ENCODE peak calls at places on chromosomes 6 and 20, in nine cellular contexts. One of them, this sample, is unnamed.

GRCh38 chr6:129312865-129313264 is 397.1 kb downstream of the ARHGAP18 start:
- DNase-seq in neural crest cell: no peak
- DNase-seq in PC-9: peak
- DNase-seq in esophagus squamous epithelium: no peak
- DNase-seq in cardiac muscle cell: no peak
- DNase-seq in progenitor cell of endocrine pancreas: no peak
- DNase-seq in upper lobe of left lung: no peak
- DNase-seq in Calu3: peak
- DNase-seq in GM13977: no peak
- DNase-seq in this sample: no peak

GRCh38 chr6:144718431-144718830 is 433.3 kb downstream of the UTRN start:
- DNase-seq in cardiac muscle cell: no peak
- DNase-seq in upper lobe of left lung: no peak
- DNase-seq in esophagus squamous epithelium: no peak
- DNase-seq in Calu3: no peak
- DNase-seq in progenitor cell of endocrine pancreas: no peak
- DNase-seq in PC-9: no peak
- DNase-seq in neural crest cell: no peak
- DNase-seq in GM13977: no peak
- DNase-seq in this sample: no peak

GRCh38 chr20:37823276-37823980 is 79.5 kb upstream of the VSTM2L start:
- DNase-seq in esophagus squamous epithelium: no peak
- DNase-seq in Calu3: peak
- DNase-seq in progenitor cell of endocrine pancreas: no peak
- DNase-seq in PC-9: peak
- DNase-seq in cardiac muscle cell: no peak
- DNase-seq in neural crest cell: no peak
- DNase-seq in GM13977: peak
- DNase-seq in upper lobe of left lung: no peak
- DNase-seq in this sample: no peak

GRCh38 chr20:48502016-48502415 is 325.8 kb downstream of the PREX1 start:
- DNase-seq in Calu3: no peak
- DNase-seq in neural crest cell: no peak
- DNase-seq in upper lobe of left lung: no peak
- DNase-seq in progenitor cell of endocrine pancreas: no peak
- DNase-seq in esophagus squamous epithelium: no peak
- DNase-seq in GM13977: no peak
- DNase-seq in PC-9: no peak
- DNase-seq in cardiac muscle cell: no peak
- DNase-seq in this sample: no peak

GRCh38 chr6:6927437-6928361 is 180.1 kb upstream of the RREB1 start:
- DNase-seq in Calu3: no peak
- DNase-seq in esophagus squamous epithelium: no peak
- DNase-seq in GM13977: no peak
- DNase-seq in neural crest cell: no peak
- DNase-seq in upper lobe of left lung: peak
- DNase-seq in progenitor cell of endocrine pancreas: no peak
- DNase-seq in PC-9: peak
- DNase-seq in cardiac muscle cell: peak
- DNase-seq in this sample: no peak

GRCh38 chr6:32792901-32793400 is 23.9 kb downstream of the HLA-DOB start:
- DNase-seq in progenitor cell of endocrine pancreas: no peak
- DNase-seq in neural crest cell: no peak
- DNase-seq in upper lobe of left lung: no peak
- DNase-seq in esophagus squamous epithelium: no peak
- DNase-seq in PC-9: no peak
- DNase-seq in GM13977: no peak
- DNase-seq in Calu3: no peak
- DNase-seq in cardiac muscle cell: no peak
- DNase-seq in this sample: no peak

GRCh38 chr6:17439243-17439993 is 46.0 kb downstream of the CAP2 start:
- DNase-seq in esophagus squamous epithelium: no peak
- DNase-seq in neural crest cell: no peak
- DNase-seq in cardiac muscle cell: no peak
- DNase-seq in Calu3: no peak
- DNase-seq in GM13977: no peak
- DNase-seq in upper lobe of left lung: no peak
- DNase-seq in PC-9: no peak
- DNase-seq in progenitor cell of endocrine pancreas: no peak
- DNase-seq in this sample: no peak

GRCh38 chr6:47414517-47415167 is 62.9 kb upstream of the CD2AP start:
- DNase-seq in esophagus squamous epithelium: no peak
- DNase-seq in PC-9: peak
- DNase-seq in neural crest cell: no peak
- DNase-seq in GM13977: peak
- DNase-seq in cardiac muscle cell: no peak
- DNase-seq in upper lobe of left lung: no peak
- DNase-seq in Calu3: no peak
- DNase-seq in progenitor cell of endocrine pancreas: no peak
- DNase-seq in this sample: peak

GRCh38 chr6:166466178-166467122 is 83.7 kb upstream of the MPC1 start:
- DNase-seq in GM13977: no peak
- DNase-seq in PC-9: peak
- DNase-seq in progenitor cell of endocrine pancreas: no peak
- DNase-seq in neural crest cell: no peak
- DNase-seq in Calu3: no peak
- DNase-seq in upper lobe of left lung: peak
- DNase-seq in esophagus squamous epithelium: no peak
- DNase-seq in cardiac muscle cell: peak
- DNase-seq in this sample: no peak

GRCh38 chr6:115891111-115891669 is 169.5 kb downstream of the FRK start:
- DNase-seq in Calu3: no peak
- DNase-seq in neural crest cell: no peak
- DNase-seq in esophagus squamous epithelium: no peak
- DNase-seq in PC-9: no peak
- DNase-seq in progenitor cell of endocrine pancreas: no peak
- DNase-seq in cardiac muscle cell: no peak
- DNase-seq in upper lobe of left lung: no peak
- DNase-seq in GM13977: peak
- DNase-seq in this sample: no peak

GRCh38 chr20:38073307-38074010 is 39.9 kb downstream of the RPRD1B start:
- DNase-seq in PC-9: peak
- DNase-seq in neural crest cell: peak
- DNase-seq in progenitor cell of endocrine pancreas: no peak
- DNase-seq in esophagus squamous epithelium: no peak
- DNase-seq in upper lobe of left lung: peak
- DNase-seq in GM13977: peak
- DNase-seq in cardiac muscle cell: peak
- DNase-seq in Calu3: peak
- DNase-seq in this sample: peak

GRCh38 chr6:105588116-105588710 is 185.3 kb upstream of the PREP start:
- DNase-seq in PC-9: no peak
- DNase-seq in esophagus squamous epithelium: no peak
- DNase-seq in upper lobe of left lung: no peak
- DNase-seq in Calu3: no peak
- DNase-seq in GM13977: no peak
- DNase-seq in progenitor cell of endocrine pancreas: no peak
- DNase-seq in cardiac muscle cell: no peak
- DNase-seq in neural crest cell: no peak
- DNase-seq in this sample: peak

GRCh38 chr20:22455259-22455658 is 129.1 kb downstream of the FOXA2 start:
- DNase-seq in PC-9: no peak
- DNase-seq in upper lobe of left lung: no peak
- DNase-seq in cardiac muscle cell: no peak
- DNase-seq in GM13977: no peak
- DNase-seq in esophagus squamous epithelium: no peak
- DNase-seq in Calu3: no peak
- DNase-seq in progenitor cell of endocrine pancreas: no peak
- DNase-seq in neural crest cell: no peak
- DNase-seq in this sample: no peak

GRCh38 chr6:20706293-20707165 is 172.3 kb downstream of the CDKAL1 start:
- DNase-seq in upper lobe of left lung: no peak
- DNase-seq in GM13977: no peak
- DNase-seq in PC-9: no peak
- DNase-seq in progenitor cell of endocrine pancreas: no peak
- DNase-seq in cardiac muscle cell: no peak
- DNase-seq in Calu3: no peak
- DNase-seq in neural crest cell: no peak
- DNase-seq in esophagus squamous epithelium: no peak
- DNase-seq in this sample: no peak

GRCh38 chr20:57627972-57628650 is 7.9 kb upstream of the ZBP1 start:
- DNase-seq in cardiac muscle cell: no peak
- DNase-seq in PC-9: no peak
- DNase-seq in progenitor cell of endocrine pancreas: no peak
- DNase-seq in neural crest cell: no peak
- DNase-seq in GM13977: no peak
- DNase-seq in Calu3: no peak
- DNase-seq in upper lobe of left lung: peak
- DNase-seq in esophagus squamous epithelium: peak
- DNase-seq in this sample: peak
- TF ChIP-seq CTCF in cardiac muscle cell: no peak
- TF ChIP-seq CTCF in PC-9: no peak
- TF ChIP-seq CTCF in progenitor cell of endocrine pancreas: no peak
- TF ChIP-seq CTCF in neural crest cell: no peak
- TF ChIP-seq CTCF in GM13977: no peak
- TF ChIP-seq CTCF in Calu3: no peak
- TF ChIP-seq CTCF in upper lobe of left lung: no peak
- TF ChIP-seq CTCF in esophagus squamous epithelium: no peak
- TF ChIP-seq CTCF in this sample: no peak

GRCh38 chr6:111580826-111581505 is 24.7 kb downstream of the TRAF3IP2 start:
- DNase-seq in neural crest cell: no peak
- DNase-seq in Calu3: no peak
- DNase-seq in upper lobe of left lung: no peak
- DNase-seq in GM13977: no peak
- DNase-seq in esophagus squamous epithelium: no peak
- DNase-seq in progenitor cell of endocrine pancreas: no peak
- DNase-seq in PC-9: no peak
- DNase-seq in cardiac muscle cell: no peak
- DNase-seq in this sample: no peak
- TF ChIP-seq CTCF in neural crest cell: no peak
- TF ChIP-seq CTCF in Calu3: no peak
- TF ChIP-seq CTCF in upper lobe of left lung: no peak
- TF ChIP-seq CTCF in GM13977: no peak
- TF ChIP-seq CTCF in esophagus squamous epithelium: no peak
- TF ChIP-seq CTCF in progenitor cell of endocrine pancreas: no peak
- TF ChIP-seq CTCF in PC-9: no peak
- TF ChIP-seq CTCF in cardiac muscle cell: no peak
- TF ChIP-seq CTCF in this sample: no peak

GRCh38 chr20:63572788-63573738 is 976 bp downstream of the HELZ2 start:
- DNase-seq in esophagus squamous epithelium: no peak
- DNase-seq in GM13977: no peak
- DNase-seq in PC-9: no peak
- DNase-seq in upper lobe of left lung: no peak
- DNase-seq in cardiac muscle cell: no peak
- DNase-seq in neural crest cell: no peak
- DNase-seq in progenitor cell of endocrine pancreas: no peak
- DNase-seq in Calu3: peak
- DNase-seq in this sample: no peak
- TF ChIP-seq CTCF in esophagus squamous epithelium: no peak
- TF ChIP-seq CTCF in GM13977: peak
- TF ChIP-seq CTCF in PC-9: peak
- TF ChIP-seq CTCF in upper lobe of left lung: no peak
- TF ChIP-seq CTCF in cardiac muscle cell: peak
- TF ChIP-seq CTCF in neural crest cell: peak
- TF ChIP-seq CTCF in progenitor cell of endocrine pancreas: peak
- TF ChIP-seq CTCF in Calu3: no peak
- TF ChIP-seq CTCF in this sample: peak

GRCh38 chr20:31602779-31603441 is 2.2 kb upstream of the ID1 start:
- DNase-seq in progenitor cell of endocrine pancreas: no peak
- DNase-seq in Calu3: peak
- DNase-seq in upper lobe of left lung: peak
- DNase-seq in cardiac muscle cell: no peak
- DNase-seq in GM13977: peak
- DNase-seq in PC-9: peak
- DNase-seq in esophagus squamous epithelium: no peak
- DNase-seq in neural crest cell: no peak
- DNase-seq in this sample: peak
- TF ChIP-seq CTCF in progenitor cell of endocrine pancreas: no peak
- TF ChIP-seq CTCF in Calu3: peak
- TF ChIP-seq CTCF in upper lobe of left lung: no peak
- TF ChIP-seq CTCF in cardiac muscle cell: no peak
- TF ChIP-seq CTCF in GM13977: no peak
- TF ChIP-seq CTCF in PC-9: no peak
- TF ChIP-seq CTCF in esophagus squamous epithelium: no peak
- TF ChIP-seq CTCF in neural crest cell: no peak
- TF ChIP-seq CTCF in this sample: no peak

DNA sequence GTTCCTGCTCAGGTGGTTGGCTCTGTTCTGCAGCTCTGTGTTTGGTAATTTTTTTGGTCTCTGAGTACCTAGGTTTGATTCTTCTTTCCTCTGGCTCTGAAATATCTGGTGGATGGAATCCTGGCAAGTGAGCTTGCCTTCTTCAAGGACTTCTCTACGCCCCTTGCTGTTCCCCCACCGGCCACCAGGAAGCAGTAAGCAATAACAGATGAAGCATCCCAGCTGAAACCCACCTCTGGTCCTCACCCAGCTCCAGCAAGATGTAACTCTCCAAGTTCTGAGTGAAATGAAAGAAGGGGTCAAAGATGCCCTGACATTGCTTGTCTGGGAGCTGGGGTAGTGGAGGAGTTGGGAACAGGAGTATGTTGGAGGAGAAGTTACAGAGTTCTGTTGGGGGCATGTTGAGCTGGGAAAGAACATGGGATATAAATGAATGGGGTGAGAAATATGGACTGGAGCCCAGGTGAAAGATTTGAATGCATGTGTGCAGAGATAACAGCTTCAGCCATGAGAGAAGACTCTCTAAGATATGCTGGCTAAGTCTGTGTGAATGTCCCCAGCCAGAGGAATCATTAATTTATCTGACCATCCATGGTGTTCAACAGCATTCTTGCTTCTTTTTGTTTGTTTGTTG is 51.3 kb upstream of the GLP1R start:
- DNase-seq in upper lobe of left lung: no peak
- DNase-seq in GM13977: peak
- DNase-seq in cardiac muscle cell: peak
- DNase-seq in Calu3: peak
- DNase-seq in PC-9: no peak
- DNase-seq in neural crest cell: peak
- DNase-seq in progenitor cell of endocrine pancreas: peak
- DNase-seq in esophagus squamous epithelium: no peak
- DNase-seq in this sample: peak
- TF ChIP-seq CTCF in upper lobe of left lung: peak
- TF ChIP-seq CTCF in GM13977: peak
- TF ChIP-seq CTCF in cardiac muscle cell: peak
- TF ChIP-seq CTCF in Calu3: peak
- TF ChIP-seq CTCF in PC-9: peak
- TF ChIP-seq CTCF in neural crest cell: peak
- TF ChIP-seq CTCF in progenitor cell of endocrine pancreas: peak
- TF ChIP-seq CTCF in esophagus squamous epithelium: no peak
- TF ChIP-seq CTCF in this sample: peak

DNA sequence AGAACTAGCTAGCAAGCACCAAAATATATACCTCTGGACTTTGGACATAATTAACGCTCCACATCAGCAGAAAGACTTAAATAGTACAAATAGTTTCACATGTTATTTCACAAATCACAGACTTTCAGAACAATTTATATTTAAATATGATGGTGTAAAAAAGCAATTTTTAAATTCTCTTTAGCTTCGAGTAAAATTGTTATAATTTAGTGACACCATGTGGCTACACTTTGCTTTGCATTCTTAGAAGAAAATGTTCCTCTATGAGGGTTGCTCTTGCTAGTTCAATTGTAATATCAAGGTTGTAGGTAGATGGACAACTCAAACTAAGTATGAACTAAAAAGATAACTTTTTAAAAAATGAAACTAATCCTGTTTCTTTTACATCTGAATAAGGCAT is 69.0 kb downstream of the BTBD9 start:
- DNase-seq in PC-9: no peak
- DNase-seq in neural crest cell: no peak
- DNase-seq in cardiac muscle cell: peak
- DNase-seq in progenitor cell of endocrine pancreas: no peak
- DNase-seq in GM13977: no peak
- DNase-seq in upper lobe of left lung: no peak
- DNase-seq in esophagus squamous epithelium: no peak
- DNase-seq in Calu3: no peak
- DNase-seq in this sample: peak
- TF ChIP-seq CTCF in PC-9: peak
- TF ChIP-seq CTCF in neural crest cell: peak
- TF ChIP-seq CTCF in cardiac muscle cell: peak
- TF ChIP-seq CTCF in progenitor cell of endocrine pancreas: peak
- TF ChIP-seq CTCF in GM13977: peak
- TF ChIP-seq CTCF in upper lobe of left lung: no peak
- TF ChIP-seq CTCF in esophagus squamous epithelium: no peak
- TF ChIP-seq CTCF in Calu3: no peak
- TF ChIP-seq CTCF in this sample: peak

This sample was measured in OCI-LY7.